ENCODE peak calls at places on chromosome 20, in four cellular contexts. One of them, this sample, is unnamed.

GRCh38 chr20:64108731-64109389 is 1.5 kb upstream of the NPBWR2 start:
- DNase-seq in HepG2: no peak
- DNase-seq in GM12878: no peak
- DNase-seq in H1: no peak
- DNase-seq in this sample: no peak

GRCh38 chr20:37901280-37901666 is 1.7 kb upstream of the VSTM2L start:
- DNase-seq in HepG2: no peak
- DNase-seq in GM12878: no peak
- DNase-seq in H1: no peak
- DNase-seq in this sample: no peak

GRCh38 chr20:62117658-62118057 is 4.6 kb upstream of the LSM14B start:
- DNase-seq in HepG2: no peak
- DNase-seq in GM12878: no peak
- DNase-seq in H1: no peak
- DNase-seq in this sample: no peak

GRCh38 chr20:18052856-18053255 is 4.9 kb downstream of the OVOL2 start:
- DNase-seq in HepG2: no peak
- DNase-seq in GM12878: no peak
- DNase-seq in H1: no peak
- DNase-seq in this sample: no peak

GRCh38 chr20:23943304-23943703 is 45.3 kb downstream of the GGTLC1 start:
- DNase-seq in HepG2: no peak
- DNase-seq in GM12878: no peak
- DNase-seq in H1: no peak
- DNase-seq in this sample: no peak

GRCh38 chr20:36317675-36318074 is 11.5 kb downstream of the DLGAP4 start:
- DNase-seq in HepG2: no peak
- DNase-seq in GM12878: no peak
- DNase-seq in H1: no peak
- DNase-seq in this sample: no peak

GRCh38 chr20:48165401-48165685 is 380.1 kb upstream of the SULF2 start:
- DNase-seq in HepG2: no peak
- DNase-seq in GM12878: no peak
- DNase-seq in H1: no peak
- DNase-seq in this sample: no peak

GRCh38 chr20:6162239-6162638 is 39.4 kb upstream of the FERMT1 start:
- DNase-seq in HepG2: no peak
- DNase-seq in GM12878: no peak
- DNase-seq in H1: no peak
- DNase-seq in this sample: no peak

GRCh38 chr20:23765578-23765977 is 14.8 kb upstream of the CST1 start:
- DNase-seq in HepG2: no peak
- DNase-seq in GM12878: no peak
- DNase-seq in H1: no peak
- DNase-seq in this sample: no peak

GRCh38 chr20:50420380-50420779 is 89.8 kb upstream of the PTPN1 start:
- DNase-seq in HepG2: no peak
- DNase-seq in GM12878: no peak
- DNase-seq in H1: no peak
- DNase-seq in this sample: no peak

GRCh38 chr20:44648068-44648467 is 3.4 kb downstream of the ADA start:
- DNase-seq in HepG2: no peak
- DNase-seq in GM12878: no peak
- DNase-seq in H1: no peak
- DNase-seq in this sample: no peak

GRCh38 chr20:19806806-19807691 is 49.0 kb downstream of the RIN2 start:
- DNase-seq in HepG2: no peak
- DNase-seq in GM12878: no peak
- DNase-seq in H1: no peak
- DNase-seq in this sample: no peak

GRCh38 chr20:16692442-16692841 is 37.4 kb upstream of the SNRPB2 start:
- DNase-seq in HepG2: no peak
- DNase-seq in GM12878: no peak
- DNase-seq in H1: no peak
- DNase-seq in this sample: no peak

GRCh38 chr20:8408587-8409307 is 276.7 kb downstream of the PLCB1 start:
- DNase-seq in HepG2: no peak
- DNase-seq in GM12878: no peak
- DNase-seq in H1: no peak
- DNase-seq in this sample: no peak

GRCh38 chr20:62141397-62142251 is 1.6 kb downstream of the PSMA7 start:
- DNase-seq in HepG2: peak; percentile 64
- DNase-seq in GM12878: no peak
- DNase-seq in H1: no peak
- DNase-seq in this sample: no peak

GRCh38 chr20:37935435-37935834 is 32.5 kb downstream of the VSTM2L start:
- DNase-seq in HepG2: no peak
- DNase-seq in GM12878: no peak
- DNase-seq in H1: no peak
- DNase-seq in this sample: no peak

GRCh38 chr20:53561505-53561904 is 32.1 kb downstream of the ZNF217 start:
- DNase-seq in HepG2: no peak
- DNase-seq in GM12878: no peak
- DNase-seq in H1: no peak
- DNase-seq in this sample: no peak

GRCh38 chr20:35821807-35822242 is 50.0 kb downstream of the PHF20 start:
- DNase-seq in HepG2: peak; percentile 23
- DNase-seq in GM12878: no peak
- DNase-seq in H1: no peak
- DNase-seq in this sample: no peak

GRCh38 chr20:10487354-10488115 is 52.4 kb downstream of the SLX4IP start:
- DNase-seq in HepG2: no peak
- DNase-seq in GM12878: no peak
- DNase-seq in H1: no peak
- DNase-seq in this sample: no peak

GRCh38 chr20:10893331-10893730 is 219.5 kb upstream of the JAG1 start:
- DNase-seq in HepG2: no peak
- DNase-seq in GM12878: no peak
- DNase-seq in H1: no peak
- DNase-seq in this sample: no peak

GRCh38 chr20:29497261-29497671 is 1760.2 kb upstream of the DEFB115 start:
- DNase-seq in HepG2: peak; percentile 12
- DNase-seq in GM12878: no peak
- DNase-seq in H1: no peak
- DNase-seq in this sample: peak; percentile 35

GRCh38 chr20:63067721-63068560 is 61.2 kb upstream of the BHLHE23 start:
- DNase-seq in HepG2: no peak
- DNase-seq in GM12878: no peak
- DNase-seq in H1: no peak
- DNase-seq in this sample: no peak

GRCh38 chr20:15109494-15109893 is 772.1 kb upstream of the FLRT3 start:
- DNase-seq in HepG2: no peak
- DNase-seq in GM12878: no peak
- DNase-seq in H1: no peak
- DNase-seq in this sample: no peak

GRCh38 chr20:43925786-43926185 is 11.1 kb downstream of the TOX2 start:
- DNase-seq in HepG2: no peak
- DNase-seq in GM12878: no peak
- DNase-seq in H1: no peak
- DNase-seq in this sample: no peak

GRCh38 chr20:6731951-6732580 is 35.4 kb upstream of the BMP2 start:
- DNase-seq in HepG2: no peak
- DNase-seq in GM12878: no peak
- DNase-seq in H1: no peak
- DNase-seq in this sample: no peak

GRCh38 chr20:63850689-63851547 is 10.4 kb upstream of the ABHD16B start:
- DNase-seq in HepG2: no peak
- DNase-seq in GM12878: peak; percentile 83
- DNase-seq in H1: no peak
- DNase-seq in this sample: no peak

GRCh38 chr20:5734559-5735137 is 15.6 kb upstream of the SHLD1 start:
- DNase-seq in HepG2: no peak
- DNase-seq in GM12878: no peak
- DNase-seq in H1: no peak
- DNase-seq in this sample: no peak

GRCh38 chr20:51437182-51437923 is 105.2 kb downstream of the NFATC2 start:
- DNase-seq in HepG2: no peak
- DNase-seq in GM12878: no peak
- DNase-seq in H1: no peak
- DNase-seq in this sample: no peak

GRCh38 chr20:21739161-21739560 is 33.7 kb downstream of the PAX1 start:
- DNase-seq in HepG2: no peak
- DNase-seq in GM12878: no peak
- DNase-seq in H1: no peak
- DNase-seq in this sample: no peak
- TF ChIP-seq SUZ12 in HepG2: no peak
- TF ChIP-seq SUZ12 in GM12878: no peak
- TF ChIP-seq SUZ12 in H1: no peak
- TF ChIP-seq SUZ12 in this sample: no peak

GRCh38 chr20:49318430-49319203 is 40.8 kb upstream of the ZNFX1 start:
- DNase-seq in HepG2: no peak
- DNase-seq in GM12878: no peak
- DNase-seq in H1: peak; percentile 67
- DNase-seq in this sample: no peak
- TF ChIP-seq ZNF274 in HepG2: no peak
- TF ChIP-seq ZNF274 in GM12878: no peak
- TF ChIP-seq ZNF274 in H1: no peak
- TF ChIP-seq ZNF274 in this sample: no peak

DNA sequence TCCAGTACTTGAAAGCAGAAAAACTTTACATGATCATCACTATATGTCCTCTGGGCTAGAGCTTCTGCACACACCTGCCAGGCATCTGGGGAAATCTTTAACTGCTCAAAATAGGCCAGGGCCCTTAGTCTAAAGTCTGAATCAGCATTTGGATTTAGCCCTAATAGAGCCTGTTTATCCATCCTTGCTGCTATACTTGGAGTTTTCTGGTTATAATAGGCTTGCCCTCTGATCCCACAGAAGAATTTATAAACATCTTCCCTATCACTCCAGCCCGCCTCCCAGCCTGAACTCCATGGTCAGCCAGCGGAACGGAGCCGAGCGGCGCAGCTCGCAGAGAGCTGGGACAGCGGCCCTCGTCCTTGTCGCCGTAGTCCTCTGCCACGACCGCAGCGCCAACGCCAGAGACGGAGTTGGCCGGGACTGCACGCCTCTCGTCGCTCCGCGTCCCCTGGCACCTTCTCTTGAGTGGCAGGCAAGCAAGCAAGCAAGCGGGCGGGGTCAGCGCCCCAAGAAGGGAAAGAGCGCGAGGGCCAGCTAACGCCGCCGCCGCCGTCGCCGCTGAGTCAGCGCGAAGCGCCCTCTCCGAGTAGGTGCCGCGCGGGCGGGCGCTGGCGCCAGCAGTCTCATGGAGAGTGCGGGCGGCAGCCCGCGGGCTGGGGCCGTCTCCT is 25.4 kb upstream of the ASIP start:
- DNase-seq in HepG2: peak; percentile 79
- DNase-seq in GM12878: no peak
- DNase-seq in H1: peak; percentile 87
- DNase-seq in this sample: peak; percentile 72
- H3K9ac ChIP-seq in HepG2: peak overlapping the region; percentile 48
- H3K9ac ChIP-seq in GM12878: no peak overlapping the region
- H3K9ac ChIP-seq in H1: peak overlapping the region; percentile 55
- H3K9ac ChIP-seq in this sample: peak overlapping the region; percentile 74

GRCh38 chr20:21202284-21202683 is 76.4 kb downstream of the KIZ start:
- DNase-seq in HepG2: peak; percentile 16
- DNase-seq in GM12878: no peak
- DNase-seq in H1: no peak
- DNase-seq in this sample: no peak
- TF ChIP-seq SUZ12 in HepG2: no peak
- TF ChIP-seq SUZ12 in GM12878: no peak
- TF ChIP-seq SUZ12 in H1: no peak
- TF ChIP-seq SUZ12 in this sample: no peak

DNA sequence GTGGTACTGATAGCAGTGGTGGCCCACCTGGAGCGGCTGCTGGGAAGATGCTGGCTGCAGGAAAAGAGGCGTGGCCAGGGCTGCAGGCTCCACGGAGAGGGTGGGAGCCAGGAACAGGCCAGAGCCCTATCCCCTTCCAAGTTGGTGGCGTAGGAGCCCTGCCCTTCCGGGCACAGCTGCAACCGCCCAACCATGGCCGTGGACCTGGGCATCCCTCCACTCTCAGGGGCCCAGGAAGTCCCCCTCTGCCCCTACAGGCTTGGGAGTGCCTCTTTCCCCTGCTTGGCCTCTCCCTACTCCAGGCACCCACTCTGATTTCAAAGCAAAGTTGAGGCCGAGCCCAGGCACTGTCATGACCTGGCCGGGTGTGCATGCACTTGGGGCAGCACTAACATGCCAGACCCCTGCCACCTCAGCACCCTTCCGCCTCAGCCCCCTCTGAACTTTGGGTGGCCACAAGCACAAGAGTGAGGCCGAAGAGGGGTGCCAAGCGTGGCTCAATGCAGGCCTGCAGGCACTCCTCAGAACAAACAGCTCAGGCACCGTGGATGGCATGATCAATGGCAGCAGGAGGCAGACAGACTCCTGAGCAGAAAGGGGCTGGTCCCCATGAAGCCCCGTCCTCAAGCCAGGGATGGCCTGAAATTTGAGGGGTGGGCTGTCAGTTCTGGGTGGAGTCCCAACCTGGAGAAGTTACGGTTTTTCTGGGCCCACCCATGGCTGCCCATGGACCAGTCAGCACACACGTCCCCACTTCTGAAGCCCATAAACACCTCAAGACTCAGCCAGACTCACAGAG is 200.3 kb upstream of the PRND start:
- DNase-seq in HepG2: no peak
- DNase-seq in GM12878: no peak
- DNase-seq in H1: no peak
- DNase-seq in this sample: no peak
- TF ChIP-seq ZNF274 in HepG2: no peak
- TF ChIP-seq ZNF274 in GM12878: no peak
- TF ChIP-seq ZNF274 in H1: no peak
- TF ChIP-seq ZNF274 in this sample: no peak

GRCh38 chr20:2396241-2396814 is 15.6 kb downstream of the TGM6 start:
- DNase-seq in HepG2: no peak
- DNase-seq in GM12878: no peak
- DNase-seq in H1: no peak
- DNase-seq in this sample: no peak
- H3K9ac ChIP-seq in HepG2: no peak overlapping the region
- H3K9ac ChIP-seq in GM12878: no peak overlapping the region
- H3K9ac ChIP-seq in H1: no peak overlapping the region
- H3K9ac ChIP-seq in this sample: no peak overlapping the region

DNA sequence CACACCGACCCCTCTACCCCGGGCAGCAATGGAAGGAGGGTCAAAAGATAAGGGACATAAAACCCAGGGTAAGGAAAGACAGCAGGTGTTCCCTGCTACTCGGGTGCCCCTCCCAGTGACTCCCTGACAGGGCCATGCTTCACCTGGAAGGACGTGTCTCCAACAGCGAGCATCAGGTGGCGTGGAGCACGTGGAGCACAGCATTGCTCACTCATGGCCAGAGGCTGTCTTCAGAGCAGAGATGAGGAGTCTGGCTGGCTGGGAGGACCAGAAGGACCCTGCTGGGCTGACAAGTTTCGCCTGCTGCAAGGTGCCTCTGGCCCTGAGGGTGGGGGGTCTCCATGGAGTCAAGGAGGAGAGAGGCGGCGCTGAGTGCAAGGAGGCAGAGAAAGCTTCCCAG is 15.3 kb upstream of the CDH22 start:
- DNase-seq in HepG2: no peak
- DNase-seq in GM12878: no peak
- DNase-seq in H1: no peak
- DNase-seq in this sample: no peak
- TF ChIP-seq SUZ12 in HepG2: no peak
- TF ChIP-seq SUZ12 in GM12878: no peak
- TF ChIP-seq SUZ12 in H1: no peak
- TF ChIP-seq SUZ12 in this sample: no peak

GRCh38 chr20:54570561-54570960 is 95.2 kb downstream of the DOK5 start:
- DNase-seq in HepG2: no peak
- DNase-seq in GM12878: no peak
- DNase-seq in H1: no peak
- DNase-seq in this sample: no peak
- TF ChIP-seq ZNF274 in HepG2: no peak
- TF ChIP-seq ZNF274 in GM12878: no peak
- TF ChIP-seq ZNF274 in H1: no peak
- TF ChIP-seq ZNF274 in this sample: no peak

This sample was measured in NT2/D1.